ENCODE peak calls at places on chromosomes 13 and 19, in nine cellular contexts. Q is AG09309, A is AG04450, X is uterus, D is SK-N-SH, P is Peyer's patch, H is left lung, L is cardiac muscle cell, Z is nephron progenitor cell. B is an unnamed sample.

GRCh38 chr19:7856679-7857663 is 17.2 kb downstream of the PRR36 start:
- DNase-seq in Q (no peak), A (no peak), X (no peak), D (no peak), P (no peak), H (peak), L (no peak), Z (no peak), B (no peak)

GRCh38 chr13:41487222-41487621 is 29.9 kb downstream of the RGCC start:
- DNase-seq in Q (no peak), A (no peak), X (no peak), D (no peak), P (no peak), H (no peak), L (no peak), Z (no peak), B (no peak)

GRCh38 chr19:5665781-5666513 is 14.4 kb downstream of the MICOS13 start:
- DNase-seq in Q (peak), A (peak), X (no peak), D (no peak), P (no peak), H (no peak), L (peak), Z (no peak), B (peak)

GRCh38 chr13:45385912-45386311 is 32.3 kb downstream of the SLC25A30 start:
- DNase-seq in Q (no peak), A (no peak), X (no peak), D (no peak), P (no peak), H (no peak), L (no peak), Z (no peak), B (no peak)

GRCh38 chr19:3752492-3752891 is 9.0 kb downstream of the APBA3 start:
- DNase-seq in Q (no peak), A (no peak), X (no peak), D (no peak), P (no peak), H (peak), L (no peak), Z (no peak), B (no peak)

GRCh38 chr19:10580979-10581631 is 6.0 kb downstream of the AP1M2 start:
- DNase-seq in Q (peak), A (peak), X (peak), D (peak), P (peak), H (peak), L (peak), Z (peak), B (peak)

GRCh38 chr13:53341144-53341510 is 312.5 kb downstream of the OLFM4 start:
- DNase-seq in Q (no peak), A (no peak), X (no peak), D (no peak), P (no peak), H (no peak), L (no peak), Z (no peak), B (no peak)

GRCh38 chr19:35142531-35143230 is 374 bp upstream of the FXYD7 start:
- DNase-seq in Q (no peak), A (no peak), X (no peak), D (peak), P (peak), H (no peak), L (peak), Z (peak), B (no peak)

GRCh38 chr13:97369269-97369893 is 64.6 kb upstream of the RAP2A start:
- DNase-seq in Q (no peak), A (no peak), X (no peak), D (no peak), P (no peak), H (no peak), L (no peak), Z (no peak), B (no peak)

GRCh38 chr19:45508931-45509691 is 1.8 kb downstream of the VASP start:
- DNase-seq in Q (no peak), A (no peak), X (peak), D (peak), P (peak), H (peak), L (peak), Z (peak), B (peak)

GRCh38 chr13:29855784-29856183 is 5.4 kb upstream of the UBL3 start:
- DNase-seq in Q (no peak), A (no peak), X (no peak), D (peak), P (no peak), H (no peak), L (no peak), Z (no peak), B (no peak)

GRCh38 chr19:18156268-18156667 is 3.3 kb downstream of the PIK3R2 start:
- DNase-seq in Q (no peak), A (no peak), X (no peak), D (no peak), P (no peak), H (no peak), L (no peak), Z (no peak), B (no peak)

GRCh38 chr19:54179921-54180452 is 7.0 kb upstream of the TMC4 start:
- DNase-seq in Q (no peak), A (no peak), X (no peak), D (peak), P (peak), H (peak), L (peak), Z (peak), B (peak)

GRCh38 chr13:33751151-33751550 is 66.8 kb upstream of the RFC3 start:
- DNase-seq in Q (peak), A (no peak), X (no peak), D (no peak), P (no peak), H (no peak), L (peak), Z (no peak), B (no peak)

GRCh38 chr13:36148436-36148835 is 17.3 kb upstream of the DCLK1 start:
- DNase-seq in Q (no peak), A (no peak), X (no peak), D (no peak), P (no peak), H (no peak), L (no peak), Z (no peak), B (no peak)

GRCh38 chr13:51997641-51998330 is 13.5 kb downstream of the ATP7B start:
- DNase-seq in Q (no peak), A (no peak), X (no peak), D (no peak), P (no peak), H (no peak), L (no peak), Z (no peak), B (no peak)

GRCh38 chr13:108858676-108859075 is 229.3 kb downstream of the MYO16 start:
- DNase-seq in Q (no peak), A (no peak), X (no peak), D (no peak), P (no peak), H (no peak), L (no peak), Z (no peak), B (no peak)

GRCh38 chr13:97125810-97126738 is 96.1 kb upstream of the MBNL2 start:
- DNase-seq in Q (no peak), A (no peak), X (peak), D (no peak), P (no peak), H (no peak), L (peak), Z (no peak), B (no peak)

GRCh38 chr13:73056054-73056962 is 2.5 kb upstream of the KLF5 start:
- DNase-seq in Q (peak), A (no peak), X (no peak), D (no peak), P (no peak), H (no peak), L (peak), Z (no peak), B (no peak)

GRCh38 chr13:23380534-23380933 is 53.0 kb downstream of the SACS start:
- DNase-seq in Q (no peak), A (no peak), X (no peak), D (no peak), P (no peak), H (no peak), L (peak), Z (no peak), B (no peak)

GRCh38 chr13:83162493-83162892 is 719.8 kb downstream of the SLITRK1 start:
- DNase-seq in Q (no peak), A (no peak), X (no peak), D (no peak), P (no peak), H (no peak), L (peak), Z (no peak), B (no peak)

GRCh38 chr13:61954092-61954491 is 538.4 kb upstream of the PCDH20 start:
- DNase-seq in Q (no peak), A (no peak), X (no peak), D (peak), P (no peak), H (no peak), L (peak), Z (no peak), B (no peak)

GRCh38 chr13:89930861-89931260 is 1416.6 kb upstream of the MIR17HG start:
- DNase-seq in Q (no peak), A (no peak), X (no peak), D (no peak), P (no peak), H (no peak), L (no peak), Z (no peak), B (no peak)

GRCh38 chr19:15149704-15150103 is 42.5 kb downstream of the SYDE1 start:
- DNase-seq in Q (no peak), A (no peak), X (no peak), D (no peak), P (no peak), H (no peak), L (no peak), Z (no peak), B (no peak)

GRCh38 chr19:47765522-47766358 is 12.8 kb upstream of the SELENOW start:
- DNase-seq in Q (no peak), A (no peak), X (peak), D (peak), P (peak), H (peak), L (peak), Z (peak), B (peak)

DNA sequence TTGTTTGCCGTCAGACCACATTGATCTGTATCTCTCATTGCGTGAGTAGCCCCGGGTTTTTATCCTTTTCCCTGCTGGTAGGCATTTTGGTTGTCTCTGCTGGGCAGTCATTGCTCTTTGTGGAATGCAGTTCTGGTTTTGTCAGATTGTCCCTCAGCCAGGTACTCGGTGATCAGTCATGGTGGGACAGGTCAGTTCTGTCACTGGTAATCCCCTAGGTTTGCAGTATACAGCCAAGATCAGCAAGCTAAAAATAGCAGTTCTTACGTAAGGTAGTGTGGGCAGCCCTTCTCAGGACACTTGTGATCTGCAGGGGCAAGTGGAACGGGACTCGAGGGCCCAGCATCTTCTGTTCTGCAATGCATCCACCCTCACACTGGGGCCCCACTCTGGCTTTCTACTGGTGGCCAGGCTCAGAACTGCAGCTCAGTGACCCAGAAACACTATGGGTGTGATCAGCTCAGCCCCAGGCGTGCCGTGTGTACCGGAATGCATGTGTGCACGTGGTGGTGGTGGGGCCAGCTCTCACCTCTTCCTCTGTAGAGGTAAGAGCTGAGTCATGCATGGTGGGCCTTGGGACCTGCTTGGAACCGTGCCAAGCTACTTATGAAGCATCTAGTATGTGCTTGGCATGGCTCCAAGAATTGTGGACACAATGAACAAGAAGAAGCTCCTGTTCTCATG is 6.3 kb downstream of the PLEKHF1 start:
- DNase-seq in Q (no peak), A (no peak), X (no peak), D (no peak), P (peak), H (peak), L (peak), Z (no peak), B (peak)
- TF ChIP-seq CTCF in Q (peak), A (peak), X (no peak), D (no peak), P (peak), H (no peak), L (peak), Z (no peak), B (peak)

GRCh38 chr19:36254848-36255247 is 39.9 kb downstream of the ZNF146 start:
- DNase-seq in Q (no peak), A (no peak), X (no peak), D (no peak), P (no peak), H (no peak), L (no peak), Z (no peak), B (no peak)

GRCh38 chr19:36257512-36257876 is 42.6 kb downstream of the ZNF146 start:
- DNase-seq in Q (no peak), A (no peak), X (no peak), D (peak), P (no peak), H (no peak), L (peak), Z (peak), B (no peak)

GRCh38 chr19:36256853-36257511 is 42.1 kb downstream of the ZNF146 start:
- DNase-seq in Q (no peak), A (no peak), X (no peak), D (peak), P (no peak), H (no peak), L (no peak), Z (no peak), B (no peak)

GRCh38 chr19:36256064-36256463 is 41.2 kb downstream of the ZNF146 start:
- DNase-seq in Q (no peak), A (no peak), X (no peak), D (no peak), P (no peak), H (no peak), L (no peak), Z (no peak), B (no peak)

DNA sequence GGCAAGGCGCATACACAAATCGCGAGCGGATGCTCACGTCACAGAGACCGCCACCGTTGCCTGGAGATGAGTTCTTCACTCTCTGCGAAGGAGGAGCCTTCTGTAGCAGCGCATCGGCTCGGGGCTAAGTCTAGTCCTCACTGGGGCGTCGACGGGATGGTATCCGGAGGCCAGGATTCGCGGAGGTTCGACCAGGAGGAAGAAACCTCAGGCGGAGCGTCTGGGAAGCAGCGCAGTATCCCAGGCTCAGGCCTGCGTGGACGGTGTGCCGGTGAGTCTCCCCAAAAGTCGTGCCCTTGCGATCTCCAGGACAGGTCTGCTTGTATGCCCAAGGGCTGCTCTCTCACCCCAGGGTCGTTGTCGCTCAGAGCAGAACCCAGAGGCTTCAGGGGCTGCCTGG is 40.4 kb downstream of the ZNF146 start:
- DNase-seq in Q (no peak), A (no peak), X (no peak), D (no peak), P (no peak), H (no peak), L (no peak), Z (no peak), B (no peak)
- TF ChIP-seq CTCF in Q (no peak), A (no peak), X (no peak), D (no peak), P (no peak), H (no peak), L (no peak), Z (no peak), B (no peak)

DNA sequence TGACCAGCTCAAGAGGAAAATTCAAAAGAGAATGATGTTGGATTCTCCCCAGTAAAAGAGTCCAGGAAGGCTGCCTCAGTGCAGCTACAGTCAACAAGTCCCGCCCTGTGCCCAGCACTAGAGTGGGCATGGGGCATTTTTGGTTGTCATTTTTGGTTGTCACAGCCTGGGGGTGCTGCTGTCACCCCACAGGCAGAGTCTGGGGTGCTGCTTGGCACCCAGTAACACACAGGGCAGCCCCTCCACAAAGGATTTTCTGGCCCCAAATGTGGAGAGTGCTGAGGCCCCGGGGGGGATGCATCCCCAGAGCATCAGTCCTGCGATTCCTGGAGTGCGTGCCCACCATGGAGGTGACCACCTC is 28.2 kb upstream of the TMEM255B start:
- DNase-seq in Q (no peak), A (no peak), X (no peak), D (no peak), P (no peak), H (no peak), L (no peak), Z (no peak), B (no peak)
- TF ChIP-seq CTCF in Q (no peak), A (no peak), X (no peak), D (peak), P (no peak), H (no peak), L (no peak), Z (no peak), B (no peak)

DNA sequence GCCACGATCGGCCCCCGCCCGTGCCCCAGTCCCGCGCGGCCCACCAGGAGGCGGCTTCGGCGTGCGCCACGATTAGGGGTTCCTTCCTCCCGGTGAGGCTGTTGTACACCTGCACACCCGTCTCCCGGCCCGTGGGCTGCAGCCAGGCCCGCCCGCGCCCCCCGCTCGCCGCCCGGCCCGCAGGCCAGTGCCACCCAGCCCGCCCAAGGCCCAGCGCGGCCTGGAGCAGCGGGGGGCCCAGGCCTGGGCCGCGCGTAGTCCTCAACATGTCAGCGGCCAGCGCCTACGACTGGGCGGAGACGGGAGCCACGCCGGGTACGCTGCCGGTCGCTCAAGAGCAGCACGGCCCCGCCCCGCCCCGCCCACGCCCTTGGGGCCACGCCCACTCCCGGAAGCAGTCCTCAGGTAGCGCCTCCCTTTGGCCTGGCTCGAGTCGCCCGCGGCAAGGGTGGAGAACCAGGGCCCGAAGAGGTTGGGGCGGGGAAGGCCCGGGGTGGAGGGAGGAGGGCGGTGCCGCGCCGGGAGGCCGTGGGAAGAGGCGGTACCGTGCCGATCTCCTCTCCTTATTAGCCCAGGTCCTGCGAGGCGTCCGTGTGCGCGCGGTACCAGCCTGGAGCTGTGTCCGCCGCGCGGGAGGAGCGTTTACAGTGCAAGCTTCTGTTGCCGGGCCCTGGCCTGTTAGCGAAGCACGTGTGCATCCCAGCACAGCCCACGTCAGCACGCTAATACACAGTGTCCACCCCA is at the start of gene CARS2:
- DNase-seq in Q (peak), A (peak), X (peak), D (peak), P (peak), H (peak), L (peak), Z (peak), B (peak)
- TF ChIP-seq CTCF in Q (no peak), A (peak), X (peak), D (peak), P (peak), H (no peak), L (no peak), Z (no peak), B (peak)

DNA sequence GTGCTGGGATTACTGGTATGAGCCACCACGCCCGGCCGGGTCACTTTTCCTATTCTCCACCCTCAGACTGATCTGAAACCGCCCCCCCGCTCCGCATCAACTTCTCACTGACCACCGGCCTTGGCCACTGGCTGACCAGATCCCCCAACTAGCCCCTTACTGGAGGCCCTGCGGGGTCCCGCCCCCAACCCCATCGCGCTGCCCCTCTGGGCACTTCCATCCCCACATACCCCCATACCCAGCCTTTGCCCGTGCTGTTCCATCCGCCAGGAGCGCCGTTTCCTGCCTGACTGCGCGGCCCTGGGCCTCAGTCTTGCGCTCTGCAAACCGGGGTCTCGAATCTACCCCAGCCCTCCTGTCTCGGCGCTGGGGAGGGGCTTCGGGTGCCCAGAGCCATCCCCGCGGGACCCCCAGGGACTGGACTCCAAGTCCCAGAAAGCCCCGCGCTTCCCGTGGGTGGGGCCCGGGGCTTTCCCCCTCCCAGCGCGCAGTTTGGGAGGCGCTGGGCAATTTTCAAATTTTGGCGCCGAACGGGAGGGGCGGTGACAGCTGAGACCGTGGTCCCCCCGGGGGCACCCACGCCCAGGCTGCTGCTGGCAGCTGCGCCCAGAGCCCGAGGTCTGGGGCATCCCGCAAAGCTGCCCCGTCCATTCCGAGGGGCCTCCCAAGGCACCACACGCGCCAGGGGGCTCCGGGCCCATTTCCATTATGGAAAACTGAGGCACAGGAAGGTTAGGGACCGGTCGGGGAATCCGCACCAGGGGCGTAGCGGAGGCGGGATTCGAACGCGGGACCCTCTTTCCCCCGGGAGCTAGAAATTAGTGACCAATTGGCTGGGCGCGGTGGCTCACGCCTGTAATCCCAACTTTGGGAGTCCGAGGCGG is 5.2 kb upstream of the LMNB2 start:
- DNase-seq in Q (no peak), A (no peak), X (peak), D (peak), P (peak), H (peak), L (peak), Z (peak), B (peak)
- TF ChIP-seq CTCF in Q (peak), A (peak), X (no peak), D (peak), P (no peak), H (no peak), L (peak), Z (no peak), B (no peak)

DNA sequence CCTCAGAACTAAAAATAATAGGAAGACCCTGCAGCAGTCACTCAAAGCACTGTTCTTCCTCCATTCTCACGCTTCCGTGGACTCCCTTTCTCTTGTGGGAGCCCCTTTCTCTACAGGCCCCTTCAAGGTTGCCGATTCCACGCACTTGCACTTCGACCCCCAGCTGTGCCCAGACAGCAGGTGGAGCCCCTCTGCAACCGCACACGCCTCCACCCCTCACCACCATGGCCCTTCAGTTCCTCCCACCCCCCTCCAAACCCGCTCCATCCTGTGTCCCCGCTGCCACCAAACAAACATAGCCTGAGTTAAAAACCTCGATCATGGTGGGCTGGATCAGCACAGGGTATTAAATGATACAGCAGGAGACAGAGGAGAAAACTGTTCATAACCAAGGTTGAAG is 102.6 kb downstream of the STK24 start:
- DNase-seq in Q (no peak), A (no peak), X (no peak), D (no peak), P (no peak), H (no peak), L (no peak), Z (no peak), B (no peak)
- TF ChIP-seq CTCF in Q (no peak), A (no peak), X (no peak), D (no peak), P (no peak), H (no peak), L (no peak), Z (no peak), B (no peak)